ENCODE peak calls at places on chromosomes 5 and 9, in four cellular contexts. F is CD8-positive, alpha-beta T cell; R is endodermal cell; P is IMR-90. J is an unnamed sample.

GRCh38 chr5:102307232-102307631 is 11.1 kb upstream of the SLCO4C1 start:
- DNase-seq in F (no peak), P (no peak), R (no peak), J (no peak)

GRCh38 chr9:21326526-21327139 is 8.6 kb downstream of the KLHL9 start:
- DNase-seq in R (no peak), P (peak; percentile 44), F (no peak), J (no peak)

GRCh38 chr5:39447059-39447458 is 22.3 kb upstream of the DAB2 start:
- DNase-seq in R (no peak), F (no peak), P (peak; percentile 31), J (no peak)

GRCh38 chr9:33184947-33185346 is 17.8 kb upstream of the B4GALT1 start:
- DNase-seq in P (no peak), R (no peak), F (no peak), J (no peak)

GRCh38 chr9:137372693-137373610 is 50.0 kb downstream of the EXD3 start:
- DNase-seq in P (no peak), R (no peak), F (no peak), J (no peak)

GRCh38 chr5:90479611-90480385 is 5.1 kb downstream of the POLR3G start:
- DNase-seq in R (no peak), P (peak; percentile 59), F (no peak), J (no peak)

GRCh38 chr9:98804083-98804482 is 3.4 kb upstream of the GALNT12 start:
- DNase-seq in R (no peak), F (no peak), P (no peak), J (no peak)

GRCh38 chr9:135040892-135041291 is 46.6 kb upstream of the OLFM1 start:
- DNase-seq in R (peak; percentile 14), F (no peak), P (no peak), J (no peak)

GRCh38 chr9:17075146-17075757 is 59.6 kb upstream of the CNTLN start:
- DNase-seq in F (no peak), R (no peak), P (no peak), J (no peak)

GRCh38 chr5:54194326-54194725 is 116.0 kb downstream of the ARL15 start:
- DNase-seq in F (no peak), P (no peak), R (no peak), J (no peak)

GRCh38 chr5:151181818-151182217 is 24.2 kb upstream of the ANXA6 start:
- DNase-seq in F (no peak), R (no peak), P (no peak), J (peak; percentile 31)

GRCh38 chr9:129146441-129146933 is 31.6 kb downstream of the IER5L start:
- DNase-seq in R (no peak), F (no peak), P (no peak), J (no peak)

GRCh38 chr5:123012321-123012720 is 24.2 kb downstream of the PPIC start:
- DNase-seq in F (no peak), R (no peak), P (no peak), J (no peak)

GRCh38 chr9:37955781-37956422 is 52.0 kb upstream of the SLC25A51 start:
- DNase-seq in P (no peak), F (no peak), R (no peak), J (no peak)

GRCh38 chr9:88809371-88809770 is 181.9 kb upstream of the S1PR3 start:
- DNase-seq in F (no peak), R (peak; percentile 20), P (peak; percentile 24), J (no peak)

GRCh38 chr9:129333961-129334743 is 156.1 kb upstream of the IER5L start:
- DNase-seq in F (no peak), P (peak; percentile 92), R (peak; percentile 98), J (peak; percentile 41)

GRCh38 chr9:75692309-75692708 is 198.2 kb upstream of the PCSK5 start:
- DNase-seq in P (no peak), R (no peak), F (no peak), J (no peak)

GRCh38 chr5:172095368-172095960 is 89.0 kb upstream of the FBXW11 start:
- DNase-seq in R (peak; percentile 67), P (no peak), F (no peak), J (no peak)

GRCh38 chr5:83472508-83473343 is 1.2 kb downstream of the VCAN start:
- DNase-seq in R (peak; percentile 87), P (no peak), F (no peak), J (peak; percentile 67)

GRCh38 chr9:106682420-106682819 is 180.5 kb upstream of the ZNF462 start:
- DNase-seq in F (no peak), P (no peak), R (no peak), J (no peak)

GRCh38 chr9:136858452-136858843 is 6.3 kb downstream of the MAMDC4 start:
- DNase-seq in P (no peak), F (no peak), R (no peak), J (peak; percentile 16)

GRCh38 chr5:134509308-134510040 is 16.0 kb upstream of the JADE2 start:
- DNase-seq in P (peak; percentile 52), F (no peak), R (no peak), J (no peak)

GRCh38 chr9:24391095-24391494 is 154.6 kb downstream of the IZUMO3 start:
- DNase-seq in R (no peak), P (no peak), F (no peak), J (no peak)

GRCh38 chr9:130189840-130190239 is 17.6 kb downstream of the NCS1 start:
- DNase-seq in P (peak; percentile 86), R (no peak), F (no peak), J (no peak)

GRCh38 chr5:180161420-180162303 is 47.3 kb downstream of the RASGEF1C start:
- DNase-seq in F (no peak), P (no peak), R (peak; percentile 56), J (no peak)

GRCh38 chr5:97172227-97172626 is 10.8 kb downstream of the RIOK2 start:
- DNase-seq in R (no peak), F (no peak), P (no peak), J (no peak)

GRCh38 chr5:142783601-142784291 is 13.6 kb downstream of the ARHGAP26 start:
- DNase-seq in R (peak; percentile 64), P (no peak), F (no peak), J (peak; percentile 74)

GRCh38 chr9:100457517-100457916 is 15.4 kb upstream of the TMEFF1 start:
- DNase-seq in P (no peak), F (no peak), R (no peak), J (no peak)

GRCh38 chr5:172878585-172879433 is 44.8 kb downstream of the ERGIC1 start:
- DNase-seq in F (no peak), P (peak; percentile 74), R (no peak), J (no peak)

GRCh38 chr5:168477060-168477459 is 9.2 kb upstream of the RARS1 start:
- DNase-seq in R (peak; percentile 55), F (no peak), P (peak; percentile 78), J (no peak)

GRCh38 chr5:55918097-55919035 is 67.2 kb downstream of the IL31RA start:
- DNase-seq in F (no peak), R (peak; percentile 59), P (no peak), J (no peak)

GRCh38 chr5:127311349-127311748 is 20.8 kb downstream of the MEGF10 start:
- DNase-seq in F (no peak), P (no peak), R (no peak), J (no peak)

GRCh38 chr9:70411930-70412677 is 2.4 kb downstream of the KLF9 start:
- DNase-seq in R (peak; percentile 79), F (peak; percentile 36), P (peak; percentile 71), J (no peak)

GRCh38 chr5:177358333-177358939 is 712 bp downstream of the RGS14 start:
- DNase-seq in P (no peak), F (no peak), R (no peak), J (no peak)

GRCh38 chr5:168354397-168354796 is 63.0 kb downstream of the WWC1 start:
- DNase-seq in R (no peak), P (no peak), F (no peak), J (no peak)

GRCh38 chr5:41200506-41200905 is 12.8 kb downstream of the C6 start:
- DNase-seq in R (no peak), P (no peak), F (no peak), J (no peak)

GRCh38 chr9:127608104-127608966 is 3.7 kb upstream of the STXBP1 start:
- DNase-seq in R (peak; percentile 96), F (peak; percentile 45), P (peak; percentile 38), J (peak; percentile 83)

GRCh38 chr5:43073597-43074546 is 33.8 kb upstream of the ANXA2R start:
- DNase-seq in R (peak; percentile 77), F (no peak), P (peak; percentile 40), J (no peak)

GRCh38 chr5:116806879-116807278 is 232.3 kb upstream of the SEMA6A start:
- DNase-seq in R (no peak), P (no peak), F (no peak), J (no peak)
- TF ChIP-seq CTCF in R (no peak), P (no peak), F (no peak), J (no peak)

DNA sequence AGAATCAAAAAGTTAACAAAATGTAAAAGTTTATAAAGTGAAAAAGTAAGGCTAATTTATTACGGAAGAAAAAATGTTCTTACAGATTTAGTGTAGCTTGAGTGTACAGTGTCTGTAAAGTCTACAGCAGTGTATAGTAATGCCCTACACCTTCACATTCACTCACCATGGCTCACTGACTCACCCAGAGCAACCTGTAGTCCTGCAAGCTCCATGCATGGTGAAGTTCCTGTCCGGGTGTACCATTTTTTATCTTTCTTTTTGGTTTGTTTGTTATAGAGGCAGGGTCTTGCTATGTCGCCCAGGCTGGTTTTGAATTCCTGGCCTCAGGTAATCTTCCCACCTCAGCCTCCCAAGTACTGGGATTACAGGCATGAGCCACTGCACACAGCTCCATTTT is 93.6 kb downstream of the MED27 start:
- DNase-seq in F (no peak), P (no peak), R (no peak), J (no peak)
- TF ChIP-seq CTCF in F (no peak), P (no peak), R (no peak), J (no peak)

GRCh38 chr5:558871-559503 is 34.7 kb upstream of the SLC9A3 start:
- DNase-seq in R (peak; percentile 23), F (no peak), P (no peak), J (no peak)
- TF ChIP-seq CTCF in R (no peak), F (no peak), P (no peak), J (no peak)

DNA sequence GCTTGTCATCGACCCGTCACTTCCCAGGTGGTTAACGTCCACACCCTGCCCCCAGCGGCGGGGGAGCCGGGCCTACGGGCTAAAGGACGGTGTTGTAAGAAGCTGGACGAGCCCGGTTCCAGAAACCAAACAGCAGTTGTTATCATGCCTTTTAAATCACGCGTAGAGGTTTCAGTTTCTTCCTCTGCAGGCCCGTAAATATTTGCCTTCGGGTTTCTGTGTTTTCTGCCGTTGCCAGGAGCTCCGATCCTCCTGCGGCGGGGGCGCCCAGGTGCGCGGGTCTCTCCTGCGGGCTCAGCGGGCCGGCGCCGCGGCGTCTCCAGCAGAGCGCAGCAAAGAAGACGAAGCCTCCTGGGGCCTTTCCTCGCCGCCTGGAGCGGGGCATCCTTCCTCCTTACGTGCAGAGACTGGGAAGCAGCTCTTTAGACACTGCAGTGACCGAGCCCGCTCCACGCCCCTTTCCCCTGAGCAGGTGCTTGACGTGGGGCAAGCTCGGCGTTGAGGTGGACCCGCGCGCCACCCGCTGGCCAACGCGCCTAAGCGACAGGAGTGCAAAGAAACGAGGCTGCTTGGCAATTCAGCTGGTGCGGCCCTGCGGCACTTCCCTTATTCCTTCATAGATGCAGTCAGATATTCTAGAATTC is 21.8 kb upstream of the TTC1 start:
- DNase-seq in R (peak; percentile 95), P (peak; percentile 58), F (peak; percentile 47), J (peak; percentile 88)
- TF ChIP-seq CTCF in R (peak; percentile 85), P (peak; percentile 83), F (peak; percentile 56), J (peak; percentile 40)

GRCh38 chr5:139262414-139263139 is 31.0 kb upstream of the MATR3 start:
- DNase-seq in P (peak; percentile 91), R (peak; percentile 95), F (peak; percentile 37), J (peak; percentile 88)
- TF ChIP-seq CTCF in P (peak; percentile 98), R (peak; percentile 94), F (peak; percentile 56), J (peak; percentile 27)

J was measured in glutamatergic neuron.